ENCODE peak calls at places on chromosomes 5 and 9, in six cellular contexts. D is heart right ventricle, G is pancreas, M is lower leg skin, K is fibroblast of lung, U is WERI-Rb-1. V is an unnamed sample.

GRCh38 chr5:158364367-158364766 is 505.4 kb upstream of the CLINT1 start:
- DNase-seq in U (no peak), K (no peak), M (no peak), G (no peak), D (no peak), V (no peak)

GRCh38 chr9:21611896-21612295 is 129.8 kb upstream of the IFNE start:
- DNase-seq in G (no peak), U (no peak), M (no peak), D (no peak), K (peak), V (no peak)

GRCh38 chr9:5500441-5501235 is 9.7 kb upstream of the PDCD1LG2 start:
- DNase-seq in G (no peak), K (peak), D (peak), M (no peak), U (no peak), V (no peak)

GRCh38 chr5:94288937-94289336 is 329.5 kb downstream of the KIAA0825 start:
- DNase-seq in U (no peak), K (peak), D (no peak), M (no peak), G (no peak), V (no peak)

GRCh38 chr5:98775962-98776687 is 2.7 kb downstream of the RGMB start:
- DNase-seq in U (no peak), G (no peak), D (no peak), M (no peak), K (peak), V (no peak)

GRCh38 chr9:122642226-122642625 is 15.2 kb downstream of the OR1B1 start:
- DNase-seq in M (no peak), G (no peak), D (no peak), U (no peak), K (peak), V (no peak)

GRCh38 chr5:87951661-87952060 is 317.0 kb downstream of the TMEM161B start:
- DNase-seq in G (no peak), M (no peak), K (no peak), U (no peak), D (no peak), V (no peak)

GRCh38 chr9:78860806-78861475 is 564.0 kb downstream of the PSAT1 start:
- DNase-seq in D (no peak), M (no peak), G (no peak), U (no peak), K (peak), V (no peak)

GRCh38 chr9:114370985-114371335 is 16.8 kb downstream of the AKNA start:
- DNase-seq in U (peak), K (no peak), M (no peak), D (no peak), G (no peak), V (no peak)

GRCh38 chr5:169354921-169355320 is 54.0 kb upstream of the SLIT3 start:
- DNase-seq in G (no peak), K (peak), M (no peak), D (no peak), U (no peak), V (no peak)

GRCh38 chr9:95970356-95970755 is 94.9 kb downstream of the ERCC6L2 start:
- DNase-seq in K (no peak), M (no peak), G (no peak), U (no peak), D (no peak), V (no peak)

GRCh38 chr5:96434201-96434645 is 1.2 kb upstream of the PCSK1 start:
- DNase-seq in G (peak), M (no peak), U (no peak), K (peak), D (peak), V (peak)

DNA sequence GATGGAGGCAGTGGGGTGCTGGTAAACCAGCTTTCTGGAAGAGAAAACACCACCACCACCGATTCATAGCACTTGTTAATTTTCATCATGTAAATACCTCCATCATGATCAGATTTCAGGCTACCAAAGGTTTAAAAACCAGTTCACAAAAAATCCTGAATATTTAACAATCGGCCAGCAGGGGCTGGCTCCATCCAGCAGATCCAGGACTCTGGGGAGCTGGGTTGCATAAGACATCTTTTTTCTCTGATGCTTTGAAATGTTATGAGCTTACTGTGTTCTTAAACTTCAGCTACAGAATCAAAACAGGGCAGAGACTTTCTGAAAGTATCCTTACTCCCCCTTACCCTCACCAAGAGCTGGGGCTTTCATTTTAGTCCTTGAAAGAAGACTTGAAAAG is 14.6 kb upstream of the RNF183 start:
- DNase-seq in G (no peak), M (no peak), U (no peak), D (no peak), K (no peak), V (no peak)
- TF ChIP-seq CTCF in G (no peak), M (no peak), U (no peak), D (no peak), K (peak), V (peak)

DNA sequence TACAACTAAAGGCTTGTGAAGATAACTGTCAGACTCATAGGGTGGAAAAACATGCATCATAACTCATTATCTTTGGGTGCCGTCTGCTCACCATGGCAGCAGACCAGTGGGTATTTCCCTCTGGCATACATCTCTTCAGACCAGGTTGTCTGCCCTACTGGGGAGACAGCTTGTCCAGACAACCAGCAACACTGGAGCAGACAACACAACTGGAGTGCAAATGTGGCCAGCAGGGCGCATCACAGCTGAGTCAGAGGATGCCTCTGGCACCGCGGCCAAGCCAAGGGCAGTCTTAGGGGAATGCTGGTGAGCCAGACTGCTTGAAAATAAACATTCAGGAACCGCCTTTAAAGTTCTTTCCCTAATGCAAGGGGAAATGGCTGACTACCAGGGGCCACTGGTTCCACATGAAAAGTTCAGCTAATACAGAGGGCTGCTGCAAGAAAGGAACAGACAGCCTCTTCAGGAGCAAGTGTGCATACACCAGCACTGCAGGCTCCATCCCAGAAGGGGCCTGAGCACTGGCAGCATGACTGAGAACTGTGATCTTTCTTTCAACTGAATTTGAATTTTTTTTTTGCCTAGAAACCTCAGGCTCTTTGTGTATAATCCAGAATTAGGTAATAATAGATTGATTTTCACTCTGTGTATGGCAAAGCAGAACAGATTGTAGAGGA is 77.3 kb downstream of the MAMDC2 start:
- DNase-seq in K (peak), U (peak), M (peak), D (peak), G (peak), V (no peak)
- TF ChIP-seq CTCF in K (peak), U (peak), M (no peak), D (no peak), G (no peak), V (no peak)

GRCh38 chr5:23305055-23305454 is 202.4 kb upstream of the PRDM9 start:
- DNase-seq in U (no peak), G (no peak), D (no peak), M (no peak), K (no peak), V (no peak)

GRCh38 chr5:23303433-23303832 is 204.0 kb upstream of the PRDM9 start:
- DNase-seq in K (no peak), U (no peak), M (no peak), D (no peak), G (no peak), V (no peak)

GRCh38 chr5:23303836-23304235 is 203.6 kb upstream of the PRDM9 start:
- DNase-seq in K (no peak), M (no peak), U (no peak), G (no peak), D (no peak), V (no peak)

GRCh38 chr5:23302438-23302837 is 205.0 kb upstream of the PRDM9 start:
- DNase-seq in G (no peak), U (no peak), D (no peak), K (no peak), M (no peak), V (no peak)
- TF ChIP-seq CTCF in G (no peak), U (peak), D (no peak), K (no peak), M (no peak), V (no peak)

GRCh38 chr5:93184041-93184440 is 397.0 kb downstream of the NR2F1-AS1 start:
- DNase-seq in D (no peak), K (no peak), M (no peak), U (no peak), G (no peak), V (no peak)
- TF ChIP-seq CTCF in D (no peak), K (no peak), M (no peak), U (no peak), G (no peak), V (no peak)

GRCh38 chr9:134439368-134439784 is 113.1 kb downstream of the RXRA start:
- DNase-seq in M (no peak), U (no peak), K (no peak), D (no peak), G (peak), V (no peak)
- TF ChIP-seq CTCF in M (no peak), U (no peak), K (no peak), D (no peak), G (no peak), V (no peak)

DNA sequence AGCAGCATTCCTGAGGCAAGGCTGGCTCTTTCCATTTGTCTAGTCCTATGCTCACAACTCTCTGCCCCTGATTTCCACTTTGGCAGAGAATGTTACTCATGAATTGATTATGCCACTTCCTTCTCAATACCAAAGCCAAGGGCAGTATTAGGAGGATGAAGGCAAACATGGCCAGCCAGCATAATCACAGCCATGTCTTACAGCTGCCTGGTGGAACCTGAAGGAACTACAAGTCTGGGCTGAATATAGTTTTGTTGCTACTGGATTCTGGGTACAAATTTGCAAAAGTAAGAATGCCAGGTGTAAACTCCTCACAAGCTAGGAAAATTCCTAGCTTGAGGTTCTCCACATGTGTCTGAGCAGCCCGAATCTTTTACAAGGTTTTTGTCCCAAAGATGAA is 4.2 kb downstream of the SIL1 start:
- DNase-seq in K (no peak), D (no peak), U (peak), G (no peak), M (no peak), V (no peak)
- TF ChIP-seq CTCF in K (peak), D (no peak), U (peak), G (peak), M (no peak), V (peak)

DNA sequence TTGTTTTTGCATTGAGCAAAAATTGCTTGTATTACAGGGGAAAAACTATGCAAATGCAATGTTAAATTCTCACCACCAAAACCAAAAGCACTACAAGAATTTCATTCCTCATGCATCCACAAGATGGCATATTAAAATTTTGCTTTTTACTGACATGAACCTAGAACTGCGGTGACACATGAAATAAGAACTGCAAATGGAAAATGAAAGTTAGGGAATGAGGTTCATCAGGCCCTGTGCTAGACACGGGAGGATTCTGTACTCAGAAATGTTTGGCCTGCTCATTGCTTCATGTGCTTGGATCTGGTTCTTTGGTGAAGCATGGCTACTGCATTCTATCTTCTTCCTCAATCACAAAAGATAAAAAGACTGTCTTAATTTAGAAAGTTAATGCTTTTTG is 9.1 kb upstream of the RFK start:
- DNase-seq in M (no peak), D (no peak), G (no peak), U (no peak), K (peak), V (no peak)
- TF ChIP-seq CTCF in M (no peak), D (peak), G (no peak), U (peak), K (peak), V (peak)

V was measured in endothelial cell.